ENCODE peak calls at places on chromosomes 13 and 19, in five cellular contexts. C, M, U, S and E are unnamed samples. For H4K20me1 and H3K79me2, the result is how much of the 10 kb centered on the place peaks cover.

GRCh38 chr13:41154042-41154441 is 21.4 kb upstream of the KBTBD6 start:
- DNase-seq in C (no peak), M (no peak), U (no peak), S (no peak), E (no peak)

GRCh38 chr19:58227964-58228583 is 640 bp upstream of the ZNF544 start:
- DNase-seq in C (no peak), M (no peak), U (no peak), S (no peak), E (peak)

GRCh38 chr13:95784161-95784880 is 107.4 kb downstream of the DNAJC3 start:
- DNase-seq in C (no peak), M (no peak), U (peak), S (no peak), E (no peak)

GRCh38 chr19:29878973-29879654 is 62.9 kb upstream of the URI1 start:
- DNase-seq in C (peak), M (peak), U (peak), S (peak), E (peak)

GRCh38 chr13:44107357-44108121 is 227.8 kb downstream of the LACC1 start:
- DNase-seq in C (no peak), M (no peak), U (no peak), S (no peak), E (no peak)

GRCh38 chr13:109784590-109785140 is 1.7 kb downstream of the IRS2 start:
- DNase-seq in C (peak), M (peak), U (peak), S (no peak), E (no peak)

GRCh38 chr19:10858204-10858828 is 10.1 kb downstream of the C19orf38 start:
- DNase-seq in C (no peak), M (no peak), U (no peak), S (no peak), E (peak)

GRCh38 chr13:80547885-80548284 is 207.0 kb upstream of the SPRY2 start:
- DNase-seq in C (no peak), M (no peak), U (peak), S (no peak), E (no peak)

GRCh38 chr19:7636691-7637373 is at the start of gene STXBP2:
- DNase-seq in C (peak), M (peak), U (no peak), S (peak), E (peak)

GRCh38 chr19:48724796-48725753 is 5.5 kb upstream of the MAMSTR start:
- DNase-seq in C (peak), M (peak), U (peak), S (peak), E (peak)

GRCh38 chr13:107867701-107868661 is 347.4 kb downstream of the LIG4 start:
- DNase-seq in C (peak), M (peak), U (peak), S (no peak), E (no peak)

GRCh38 chr19:11078893-11079292 is 10.4 kb upstream of the LDLR start:
- DNase-seq in C (no peak), M (no peak), U (no peak), S (no peak), E (no peak)

GRCh38 chr13:62333466-62333865 is 917.8 kb upstream of the PCDH20 start:
- DNase-seq in C (no peak), M (no peak), U (no peak), S (no peak), E (no peak)

GRCh38 chr13:105611424-105611823 is 924.0 kb downstream of the EFNB2 start:
- DNase-seq in C (peak), M (no peak), U (peak), S (no peak), E (no peak)

GRCh38 chr13:50543767-50544166 is 299.7 kb downstream of the DLEU7 start:
- DNase-seq in C (no peak), M (no peak), U (peak), S (no peak), E (no peak)

GRCh38 chr19:18007605-18007938 is 398 bp upstream of the ARRDC2 start:
- DNase-seq in C (no peak), M (no peak), U (no peak), S (no peak), E (no peak)

GRCh38 chr19:18007939-18008673 is at the start of gene ARRDC2:
- DNase-seq in C (peak), M (peak), U (peak), S (no peak), E (peak)

GRCh38 chr19:18008814-18009213 is 844 bp downstream of the ARRDC2 start:
- DNase-seq in C (no peak), M (no peak), U (no peak), S (no peak), E (no peak)

GRCh38 chr19:18009412-18010066 is 1.6 kb downstream of the ARRDC2 start:
- DNase-seq in C (no peak), M (no peak), U (peak), S (no peak), E (no peak)

GRCh38 chr19:18006895-18007604 is 920 bp upstream of the ARRDC2 start:
- DNase-seq in C (peak), M (peak), U (peak), S (no peak), E (peak)
- H2AFZ ChIP-seq in C (no peak), M (no peak), U (peak), S (no peak), E (no peak)

GRCh38 chr19:46376241-46377153 is 29.6 kb downstream of the PPP5C start:
- DNase-seq in C (no peak), M (peak), U (no peak), S (no peak), E (no peak)
- H4K20me1 ChIP-seq in C (under half), M (under half), U (under half), S (under half), E (under half)

GRCh38 chr19:39205449-39205764 is 1.3 kb upstream of the SYCN start:
- DNase-seq in C (no peak), M (no peak), U (no peak), S (no peak), E (no peak)
- H3K79me2 ChIP-seq in C (under half), M (under half), U (under half), S (under half), E (under half)

GRCh38 chr13:66343224-66343828 is 886.8 kb downstream of the PCDH9 start:
- DNase-seq in C (no peak), M (no peak), U (no peak), S (no peak), E (no peak)
- H2AFZ ChIP-seq in C (no peak), M (no peak), U (no peak), S (no peak), E (no peak)

GRCh38 chr19:2047449-2048103 is 3.5 kb downstream of the MKNK2 start:
- DNase-seq in C (peak), M (peak), U (no peak), S (no peak), E (peak)
- H4K20me1 ChIP-seq in C (half or more), M (under half), U (under half), S (under half), E (half or more)

GRCh38 chr13:26299168-26299788 is 45.3 kb downstream of the CDK8 start:
- DNase-seq in C (no peak), M (no peak), U (peak), S (no peak), E (no peak)

GRCh38 chr13:26305676-26306075 is 51.7 kb downstream of the CDK8 start:
- DNase-seq in C (no peak), M (no peak), U (no peak), S (no peak), E (no peak)

GRCh38 chr13:26295812-26296211 is 41.9 kb downstream of the CDK8 start:
- DNase-seq in C (no peak), M (no peak), U (no peak), S (no peak), E (no peak)

DNA sequence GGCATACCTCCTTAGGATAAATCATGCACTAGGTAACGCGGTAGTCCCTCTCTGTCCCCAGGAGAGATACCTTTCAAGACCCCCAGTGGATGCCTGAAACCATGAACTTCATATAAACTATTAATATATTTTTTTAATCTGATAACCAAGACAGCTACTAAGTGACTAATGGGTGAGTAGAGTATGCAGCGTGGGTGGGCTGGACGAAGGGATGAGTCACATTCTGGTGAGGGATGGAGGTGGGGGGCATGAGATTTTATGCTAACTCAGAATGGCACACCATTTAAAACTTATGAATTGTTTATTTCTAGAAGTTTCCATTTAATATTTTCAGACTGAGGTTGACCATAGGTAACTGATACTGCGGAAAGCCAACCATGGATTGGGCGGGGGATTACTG is 46.2 kb downstream of the CDK8 start:
- DNase-seq in C (no peak), M (no peak), U (peak), S (peak), E (no peak)
- H3K79me2 ChIP-seq in C (under half), M (under half), U (under half), S (half or more), E (under half)